ENCODE peak calls at places on chromosomes 12 and 14, in five cellular contexts. Q is Peyer's patch, B is gastrocnemius medialis, W is body of pancreas, G is ovary. Y is an unnamed sample.

GRCh38 chr12:82426081-82426480 is 67.8 kb downstream of the METTL25 start:
- DNase-seq in Q (no peak), B (no peak), W (no peak), G (no peak), Y (no peak)

GRCh38 chr12:76072568-76072967 is 11.9 kb downstream of the NAP1L1 start:
- DNase-seq in Q (no peak), B (no peak), W (no peak), G (no peak), Y (no peak)

GRCh38 chr14:69153848-69154208 is 909 bp upstream of the DCAF5 start:
- DNase-seq in Q (peak; percentile 38), B (peak; percentile 23), W (peak; percentile 50), G (peak; percentile 34), Y (peak; percentile 40)

GRCh38 chr12:91604897-91605296 is 422.3 kb upstream of the DCN start:
- DNase-seq in Q (no peak), B (no peak), W (no peak), G (no peak), Y (no peak)

GRCh38 chr14:25884657-25885056 is 713.2 kb downstream of the NOVA1 start:
- DNase-seq in Q (no peak), B (no peak), W (no peak), G (no peak), Y (no peak)

GRCh38 chr12:96120359-96121100 is 73.6 kb upstream of the ELK3 start:
- DNase-seq in Q (no peak), B (no peak), W (no peak), G (no peak), Y (no peak)

GRCh38 chr12:121861549-121862254 is 3.0 kb upstream of the HPD start:
- DNase-seq in Q (no peak), B (no peak), W (no peak), G (no peak), Y (no peak)

GRCh38 chr12:132561784-132562156 is 48.6 kb downstream of the LRCOL1 start:
- DNase-seq in Q (peak; percentile 28), B (no peak), W (peak; percentile 62), G (no peak), Y (no peak)

GRCh38 chr12:3242199-3242863 is 165.2 kb downstream of the TSPAN9 start:
- DNase-seq in Q (no peak), B (peak; percentile 88), W (no peak), G (no peak), Y (no peak)

GRCh38 chr14:78048120-78048519 is 122.1 kb upstream of the NRXN3 start:
- DNase-seq in Q (no peak), B (no peak), W (no peak), G (no peak), Y (no peak)

GRCh38 chr14:105143451-105144230 is 24.9 kb downstream of the JAG2 start:
- DNase-seq in Q (no peak), B (no peak), W (no peak), G (no peak), Y (no peak)

GRCh38 chr14:100565650-100566049 is 21.6 kb downstream of the BEGAIN start:
- DNase-seq in Q (no peak), B (no peak), W (no peak), G (no peak), Y (no peak)

GRCh38 chr14:99077076-99077843 is 194.7 kb downstream of the BCL11B start:
- DNase-seq in Q (no peak), B (no peak), W (no peak), G (no peak), Y (no peak)

GRCh38 chr14:69842671-69843407 is 36.4 kb upstream of the SMOC1 start:
- DNase-seq in Q (no peak), B (no peak), W (no peak), G (no peak), Y (no peak)

GRCh38 chr12:105084251-105085250 is at the start of gene ALDH1L2:
- DNase-seq in Q (peak; percentile 60), B (peak; percentile 73), W (peak; percentile 96), G (peak; percentile 83), Y (peak; percentile 68)

GRCh38 chr12:123546281-123546680 is 12.8 kb upstream of the RILPL1 start:
- DNase-seq in Q (no peak), B (no peak), W (no peak), G (no peak), Y (no peak)

GRCh38 chr12:25960926-25961325 is 2.4 kb downstream of the RASSF8 start:
- DNase-seq in Q (no peak), B (no peak), W (no peak), G (no peak), Y (no peak)
- TF ChIP-seq POLR2A in Q (no peak), B (no peak), W (no peak), G (no peak), Y (no peak)

GRCh38 chr14:93706360-93706955 is 81.8 kb downstream of the PRIMA1 start:
- DNase-seq in Q (no peak), B (no peak), W (no peak), G (no peak), Y (no peak)

GRCh38 chr14:93707475-93707874 is 80.8 kb downstream of the PRIMA1 start:
- DNase-seq in Q (no peak), B (no peak), W (peak; percentile 20), G (no peak), Y (peak; percentile 24)

GRCh38 chr14:93708800-93709199 is 79.5 kb downstream of the PRIMA1 start:
- DNase-seq in Q (no peak), B (no peak), W (no peak), G (no peak), Y (no peak)

GRCh38 chr14:93709249-93709648 is 79.0 kb downstream of the PRIMA1 start:
- DNase-seq in Q (no peak), B (no peak), W (no peak), G (no peak), Y (no peak)

GRCh38 chr14:93708311-93708734 is 80.0 kb downstream of the PRIMA1 start:
- DNase-seq in Q (no peak), B (no peak), W (no peak), G (no peak), Y (peak; percentile 58)
- H3K27me3 ChIP-seq in Q (no peaks in the 10 kb centered on the region), B (no peaks in the 10 kb centered on the region), W (no peaks in the 10 kb centered on the region), G (no peaks in the 10 kb centered on the region), Y (no peaks in the 10 kb centered on the region)

DNA sequence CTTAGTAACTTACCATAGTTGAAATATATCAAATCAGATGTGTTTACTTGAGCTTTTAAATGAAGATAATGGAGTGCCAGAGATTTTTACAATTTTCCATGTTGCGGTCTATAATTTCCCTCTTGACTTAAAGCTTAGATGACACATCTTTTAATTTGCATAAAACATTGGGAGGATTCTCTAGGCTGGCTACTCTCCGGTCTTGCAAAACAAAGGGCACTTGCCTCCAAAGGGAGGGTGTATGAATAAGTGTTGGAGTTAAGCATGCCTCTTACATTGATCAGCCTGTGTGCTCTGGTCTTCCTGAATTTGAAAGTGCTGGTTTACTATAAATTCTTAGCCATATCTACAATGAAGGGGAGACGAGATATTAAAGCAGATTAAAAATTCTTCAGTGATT is 336.4 kb upstream of the NAV3 start:
- DNase-seq in Q (no peak), B (no peak), W (no peak), G (no peak), Y (no peak)
- H3K27ac ChIP-seq in Q (no peak overlapping the region), B (no peak overlapping the region), W (no peak overlapping the region), G (no peak overlapping the region), Y (no peak overlapping the region)

DNA sequence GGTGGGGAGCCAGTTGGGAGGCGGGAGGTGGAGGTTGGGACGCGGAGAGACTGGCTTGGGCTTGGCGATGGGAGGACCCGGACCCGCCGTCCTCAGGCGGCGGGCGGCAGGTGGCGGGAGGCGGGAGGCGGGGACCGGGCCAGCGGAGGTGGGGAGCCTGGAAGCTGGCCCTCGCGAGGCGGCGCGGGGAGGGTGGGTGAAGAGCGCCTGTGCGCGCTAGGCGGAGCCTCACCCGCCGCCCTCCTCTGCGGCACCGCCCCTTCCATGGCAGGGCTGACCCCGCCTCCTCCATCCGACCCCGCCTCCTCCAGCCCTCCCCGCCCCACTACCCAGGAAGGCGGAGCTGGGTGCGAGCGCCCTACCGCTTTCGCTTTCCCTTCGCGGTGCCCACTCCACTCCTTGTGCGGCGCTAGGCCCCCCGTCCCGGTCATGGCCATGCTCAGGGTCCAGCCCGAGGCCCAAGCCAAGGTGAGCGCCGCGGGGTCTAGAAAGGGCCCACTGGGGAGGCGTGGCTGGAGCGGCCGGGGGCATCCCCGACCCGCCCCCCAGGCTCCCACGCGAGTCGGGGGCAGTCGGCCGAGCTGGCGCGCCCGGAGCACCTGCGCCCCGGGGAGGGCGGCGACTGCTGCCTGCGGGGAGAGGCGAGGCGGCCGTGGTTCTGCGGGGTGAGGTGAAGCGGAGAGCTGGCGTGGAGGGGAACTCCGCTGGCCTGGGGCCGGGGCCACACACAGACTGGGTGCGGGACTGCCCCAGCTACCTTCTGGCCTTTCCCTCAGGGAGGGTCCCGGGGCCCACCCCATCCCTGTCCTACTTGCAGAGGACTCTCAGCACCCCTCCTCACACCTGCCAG is at the start of gene PSME1:
- DNase-seq in Q (peak; percentile 93), B (peak; percentile 94), W (peak; percentile 97), G (peak; percentile 96), Y (peak; percentile 94)
- TF ChIP-seq POLR2A in Q (peak; percentile 58), B (peak; percentile 71), W (peak; percentile 39), G (peak; percentile 66), Y (peak; percentile 71)